ENCODE peak calls at places on chromosome 18, in seven cellular contexts. K, D, B, V, L, C and R are unnamed samples.

GRCh38 chr18:24923138-24923537 is 428.8 kb downstream of the ZNF521 start:
- DNase-seq in L (no peak), V (no peak), D (no peak), B (no peak), C (no peak), K (no peak), R (no peak)

GRCh38 chr18:62729487-62730386 is 14.4 kb downstream of the PHLPP1 start:
- DNase-seq in K (no peak), V (no peak), D (no peak), B (no peak), L (no peak), C (no peak), R (no peak)

GRCh38 chr18:54774423-54774822 is 53.9 kb upstream of the RAB27B start:
- DNase-seq in V (no peak), K (no peak), D (no peak), B (peak; percentile 41), C (no peak), L (no peak), R (no peak)

GRCh38 chr18:1039421-1039820 is 134.8 kb downstream of the ADCYAP1 start:
- DNase-seq in V (no peak), C (no peak), K (no peak), D (no peak), B (no peak), L (no peak), R (no peak)

GRCh38 chr18:36769611-36770314 is 59.0 kb downstream of the TPGS2 start:
- DNase-seq in B (no peak), C (no peak), L (peak; percentile 23), K (no peak), D (no peak), V (no peak), R (peak; percentile 11)

GRCh38 chr18:54222922-54223567 is 1.4 kb downstream of the MBD2 start:
- DNase-seq in K (peak; percentile 39), B (no peak), L (peak; percentile 30), D (no peak), V (no peak), C (peak; percentile 63), R (peak; percentile 39)

GRCh38 chr18:37322497-37323035 is 243.0 kb downstream of the CELF4 start:
- DNase-seq in B (peak; percentile 21), L (peak; percentile 40), V (peak; percentile 79), C (no peak), D (no peak), K (no peak), R (no peak)

GRCh38 chr18:13137041-13137938 is 81.3 kb upstream of the LDLRAD4 start:
- DNase-seq in V (peak; percentile 86), K (peak; percentile 24), C (peak; percentile 49), D (no peak), L (peak; percentile 50), B (no peak), R (peak; percentile 21)

GRCh38 chr18:41436772-41437171 is 518.3 kb upstream of the PIK3C3 start:
- DNase-seq in D (no peak), B (no peak), L (no peak), K (no peak), C (no peak), V (no peak), R (no peak)

GRCh38 chr18:2173464-2173863 is 397.8 kb downstream of the METTL4 start:
- DNase-seq in C (no peak), K (no peak), B (peak; percentile 48), V (no peak), L (no peak), D (no peak), R (no peak)

GRCh38 chr18:37135177-37135576 is 306.2 kb downstream of the KIAA1328 start:
- DNase-seq in D (no peak), L (no peak), B (no peak), V (no peak), K (no peak), C (no peak), R (no peak)

GRCh38 chr18:36757081-36757480 is 71.7 kb downstream of the TPGS2 start:
- DNase-seq in V (no peak), K (no peak), D (peak; percentile 27), C (no peak), B (peak; percentile 80), L (peak; percentile 35), R (peak; percentile 45)

GRCh38 chr18:23822590-23823385 is 133.5 kb downstream of the LAMA3 start:
- DNase-seq in C (no peak), L (no peak), D (no peak), V (no peak), B (peak; percentile 49), K (no peak), R (no peak)

GRCh38 chr18:21629089-21629832 is 17.1 kb downstream of the SNRPD1 start:
- DNase-seq in K (no peak), D (no peak), L (no peak), C (no peak), V (no peak), B (no peak), R (no peak)

GRCh38 chr18:63994783-63995399 is 25.0 kb downstream of the SERPINB8 start:
- DNase-seq in B (peak; percentile 61), L (peak; percentile 60), K (no peak), V (peak; percentile 74), D (no peak), C (no peak), R (peak; percentile 44)

GRCh38 chr18:77073336-77074093 is 59.1 kb downstream of the MBP start:
- DNase-seq in K (no peak), L (no peak), C (no peak), B (no peak), V (no peak), D (no peak), R (no peak)
- H3K4me1 ChIP-seq in K (peaks cover 67% of the 10 kb centered on the region), L (peaks cover 3% of the 10 kb centered on the region), C (peaks cover 45% of the 10 kb centered on the region), B (peaks cover 31% of the 10 kb centered on the region), V (no peaks in the 10 kb centered on the region), D (peaks cover 52% of the 10 kb centered on the region), R (peaks cover 16% of the 10 kb centered on the region)

GRCh38 chr18:76524477-76524876 is 29.4 kb upstream of the ZNF516 start:
- DNase-seq in L (no peak), C (no peak), V (no peak), D (no peak), K (no peak), B (no peak), R (no peak)
- H3K4me1 ChIP-seq in L (no peaks in the 10 kb centered on the region), C (no peaks in the 10 kb centered on the region), V (no peaks in the 10 kb centered on the region), D (no peaks in the 10 kb centered on the region), K (no peaks in the 10 kb centered on the region), B (peaks cover 5% of the 10 kb centered on the region), R (no peaks in the 10 kb centered on the region)

GRCh38 chr18:79511271-79511670 is 115.5 kb downstream of the NFATC1 start:
- DNase-seq in L (peak; percentile 0), C (no peak), V (peak; percentile 65), B (no peak), D (no peak), K (no peak), R (no peak)

GRCh38 chr18:79510731-79511141 is 115.0 kb downstream of the NFATC1 start:
- DNase-seq in V (peak; percentile 74), C (no peak), B (no peak), L (no peak), D (no peak), K (no peak), R (no peak)

GRCh38 chr18:79508565-79509535 is 113.1 kb downstream of the NFATC1 start:
- DNase-seq in B (no peak), D (no peak), V (peak; percentile 67), L (no peak), C (no peak), K (no peak), R (no peak)

GRCh38 chr18:79509536-79509930 is 113.8 kb downstream of the NFATC1 start:
- DNase-seq in V (peak; percentile 66), K (no peak), C (no peak), B (no peak), L (no peak), D (no peak), R (no peak)

DNA sequence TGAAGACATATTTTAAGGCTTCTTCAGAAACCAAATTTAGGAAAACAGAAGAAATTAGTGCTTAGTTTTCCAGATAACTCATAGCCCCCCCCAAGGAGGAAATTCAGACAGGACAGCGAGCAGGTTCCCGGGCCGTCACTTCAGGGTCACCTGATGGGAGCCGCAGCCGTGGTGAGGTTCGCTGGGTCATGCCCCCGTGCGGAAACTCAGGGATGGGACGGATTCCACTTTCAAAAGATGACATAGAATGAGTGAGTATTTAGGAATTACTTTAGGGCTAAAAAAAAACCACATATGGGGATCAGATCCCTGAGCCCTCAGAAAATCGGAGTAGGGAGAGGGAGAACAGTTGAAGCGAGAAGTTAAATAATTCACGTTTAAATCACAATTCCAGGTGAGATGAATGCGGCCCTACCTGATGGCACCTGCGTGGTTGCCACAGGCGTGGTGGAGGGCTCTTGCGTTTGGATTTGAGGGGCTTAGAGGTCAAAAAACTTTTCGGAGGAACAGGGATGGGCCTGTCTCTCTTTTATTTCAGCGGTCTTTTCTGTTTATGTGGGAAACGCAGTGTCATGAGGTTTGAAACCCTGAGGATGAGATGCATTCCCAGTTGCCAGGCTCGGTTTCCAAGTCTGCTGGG is 114.4 kb downstream of the NFATC1 start:
- DNase-seq in C (no peak), K (no peak), D (no peak), B (no peak), L (no peak), V (peak; percentile 15), R (no peak)
- H3K4me1 ChIP-seq in C (peaks cover 35% of the 10 kb centered on the region), K (peaks cover 21% of the 10 kb centered on the region), D (no peaks in the 10 kb centered on the region), B (peaks cover 5% of the 10 kb centered on the region), L (no peaks in the 10 kb centered on the region), V (no peaks in the 10 kb centered on the region), R (no peaks in the 10 kb centered on the region)

GRCh38 chr18:58411323-58411722 is 217.6 kb downstream of the ALPK2 start:
- DNase-seq in V (no peak), D (no peak), L (no peak), B (no peak), C (no peak), K (no peak), R (no peak)

GRCh38 chr18:58413667-58414628 is 214.9 kb downstream of the ALPK2 start:
- DNase-seq in C (no peak), L (no peak), K (no peak), V (no peak), B (no peak), D (no peak), R (peak; percentile 78)

GRCh38 chr18:58409802-58410445 is 219.0 kb downstream of the ALPK2 start:
- DNase-seq in D (no peak), K (no peak), B (no peak), L (no peak), V (no peak), C (no peak), R (no peak)

GRCh38 chr18:58416014-58416703 is 212.7 kb downstream of the ALPK2 start:
- DNase-seq in B (no peak), K (no peak), D (no peak), V (no peak), C (no peak), L (no peak), R (no peak)

DNA sequence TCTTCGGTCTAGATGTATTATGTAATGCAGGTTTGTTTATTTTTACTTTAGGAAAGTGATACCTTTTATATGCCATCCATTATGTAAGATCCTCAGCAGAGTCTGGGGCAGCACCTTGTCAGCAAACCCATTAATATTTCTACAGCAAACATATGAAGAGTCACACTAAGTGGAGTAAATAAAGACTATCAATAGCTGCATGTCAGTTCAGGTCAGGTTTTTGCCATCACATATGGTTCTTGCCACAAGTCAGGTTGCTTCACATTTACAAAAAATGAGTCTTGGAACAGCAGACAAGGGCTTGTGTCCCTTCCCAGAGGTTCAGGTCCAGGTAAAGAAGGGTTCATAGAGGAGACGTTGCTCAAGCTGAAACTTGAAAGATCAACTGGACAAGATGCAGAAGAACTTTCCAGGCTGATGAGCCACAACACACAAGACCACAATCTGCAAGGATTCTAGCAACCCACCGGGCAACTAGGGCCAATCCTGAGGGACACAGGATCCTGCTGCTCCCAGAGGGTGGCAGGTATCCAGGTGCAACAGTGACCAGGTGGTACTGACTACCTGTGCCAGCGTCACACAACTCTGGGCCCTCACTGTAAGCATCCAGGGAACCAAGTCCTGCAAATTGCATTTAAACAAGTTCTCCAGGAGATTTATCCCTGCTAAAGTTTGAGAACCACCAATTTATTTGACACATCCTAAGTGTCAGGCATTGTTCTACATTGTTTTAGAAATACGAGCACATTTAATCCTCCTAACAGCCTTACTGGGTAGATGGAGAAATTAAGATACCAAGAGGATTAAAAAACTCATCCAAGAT is 215.8 kb downstream of the ALPK2 start:
- DNase-seq in L (no peak), D (no peak), K (no peak), V (no peak), B (no peak), C (no peak), R (no peak)
- H3K4me1 ChIP-seq in L (no peaks in the 10 kb centered on the region), D (no peaks in the 10 kb centered on the region), K (no peaks in the 10 kb centered on the region), V (no peaks in the 10 kb centered on the region), B (peaks cover 11% of the 10 kb centered on the region), C (no peaks in the 10 kb centered on the region), R (no peaks in the 10 kb centered on the region)